ENCODE peak calls at places on chromosome 17, in nine cellular contexts. One of them, this sample, is unnamed.

GRCh38 chr17:42895185-42895555 is 5.4 kb upstream of the G6PC1 start:
- DNase-seq in ovary: peak; percentile 44
- DNase-seq in A549: peak; percentile 78
- DNase-seq in fibroblast of lung: peak; percentile 88
- DNase-seq in SK-N-MC: no peak
- DNase-seq in mucosa of descending colon: peak; percentile 47
- DNase-seq in OCI-LY7: no peak
- DNase-seq in HAP-1: no peak
- DNase-seq in cardiac fibroblast: peak; percentile 90
- DNase-seq in this sample: no peak

GRCh38 chr17:74379495-74380085 is 12.3 kb downstream of the GPR142 start:
- DNase-seq in cardiac fibroblast: peak; percentile 71
- DNase-seq in mucosa of descending colon: peak; percentile 98
- DNase-seq in ovary: peak; percentile 91
- DNase-seq in SK-N-MC: peak; percentile 32
- DNase-seq in A549: peak; percentile 85
- DNase-seq in HAP-1: peak; percentile 80
- DNase-seq in OCI-LY7: peak; percentile 88
- DNase-seq in fibroblast of lung: peak; percentile 62
- DNase-seq in this sample: peak; percentile 71

GRCh38 chr17:27519550-27519949 is 63.3 kb downstream of the KSR1 start:
- DNase-seq in mucosa of descending colon: no peak
- DNase-seq in A549: no peak
- DNase-seq in ovary: no peak
- DNase-seq in HAP-1: no peak
- DNase-seq in fibroblast of lung: no peak
- DNase-seq in OCI-LY7: no peak
- DNase-seq in SK-N-MC: no peak
- DNase-seq in cardiac fibroblast: no peak
- DNase-seq in this sample: no peak

GRCh38 chr17:199806-200603 is 18.6 kb upstream of the DOC2B start:
- DNase-seq in OCI-LY7: no peak
- DNase-seq in fibroblast of lung: no peak
- DNase-seq in ovary: no peak
- DNase-seq in HAP-1: no peak
- DNase-seq in A549: no peak
- DNase-seq in cardiac fibroblast: no peak
- DNase-seq in mucosa of descending colon: no peak
- DNase-seq in SK-N-MC: no peak
- DNase-seq in this sample: no peak

GRCh38 chr17:4579678-4580077 is 4.7 kb upstream of the SMTNL2 start:
- DNase-seq in OCI-LY7: no peak
- DNase-seq in ovary: no peak
- DNase-seq in fibroblast of lung: no peak
- DNase-seq in cardiac fibroblast: no peak
- DNase-seq in HAP-1: no peak
- DNase-seq in mucosa of descending colon: no peak
- DNase-seq in A549: no peak
- DNase-seq in SK-N-MC: no peak
- DNase-seq in this sample: no peak

GRCh38 chr17:79950711-79951110 is 85.0 kb downstream of the TBC1D16 start:
- DNase-seq in mucosa of descending colon: peak; percentile 7
- DNase-seq in HAP-1: peak; percentile 84
- DNase-seq in SK-N-MC: no peak
- DNase-seq in ovary: peak; percentile 7
- DNase-seq in fibroblast of lung: peak; percentile 15
- DNase-seq in A549: no peak
- DNase-seq in cardiac fibroblast: no peak
- DNase-seq in OCI-LY7: no peak
- DNase-seq in this sample: no peak

GRCh38 chr17:76341301-76341700 is 12.4 kb downstream of the PRPSAP1 start:
- DNase-seq in ovary: no peak
- DNase-seq in SK-N-MC: no peak
- DNase-seq in mucosa of descending colon: no peak
- DNase-seq in A549: no peak
- DNase-seq in cardiac fibroblast: no peak
- DNase-seq in OCI-LY7: no peak
- DNase-seq in HAP-1: no peak
- DNase-seq in fibroblast of lung: no peak
- DNase-seq in this sample: no peak

GRCh38 chr17:83041305-83041704 is 38.1 kb upstream of the METRNL start:
- DNase-seq in HAP-1: no peak
- DNase-seq in cardiac fibroblast: no peak
- DNase-seq in OCI-LY7: peak; percentile 40
- DNase-seq in SK-N-MC: no peak
- DNase-seq in ovary: no peak
- DNase-seq in fibroblast of lung: peak; percentile 14
- DNase-seq in mucosa of descending colon: no peak
- DNase-seq in A549: peak; percentile 26
- DNase-seq in this sample: no peak

GRCh38 chr17:72457712-72458111 is 336.9 kb downstream of the SOX9 start:
- DNase-seq in SK-N-MC: no peak
- DNase-seq in OCI-LY7: no peak
- DNase-seq in fibroblast of lung: no peak
- DNase-seq in HAP-1: no peak
- DNase-seq in A549: no peak
- DNase-seq in mucosa of descending colon: no peak
- DNase-seq in ovary: no peak
- DNase-seq in cardiac fibroblast: no peak
- DNase-seq in this sample: no peak

GRCh38 chr17:83152745-83153611 is 73.6 kb downstream of the METRNL start:
- DNase-seq in SK-N-MC: no peak
- DNase-seq in A549: no peak
- DNase-seq in cardiac fibroblast: no peak
- DNase-seq in OCI-LY7: no peak
- DNase-seq in ovary: no peak
- DNase-seq in HAP-1: no peak
- DNase-seq in mucosa of descending colon: no peak
- DNase-seq in fibroblast of lung: no peak
- DNase-seq in this sample: no peak

GRCh38 chr17:80254396-80255241 is 6.0 kb upstream of the RNF213 start:
- DNase-seq in cardiac fibroblast: peak; percentile 92
- DNase-seq in ovary: no peak
- DNase-seq in OCI-LY7: peak; percentile 40
- DNase-seq in fibroblast of lung: peak; percentile 95
- DNase-seq in A549: peak; percentile 99
- DNase-seq in mucosa of descending colon: peak; percentile 24
- DNase-seq in SK-N-MC: no peak
- DNase-seq in HAP-1: no peak
- DNase-seq in this sample: no peak

GRCh38 chr17:17732444-17732843 is 51.2 kb downstream of the RAI1 start:
- DNase-seq in mucosa of descending colon: no peak
- DNase-seq in HAP-1: no peak
- DNase-seq in ovary: no peak
- DNase-seq in OCI-LY7: no peak
- DNase-seq in cardiac fibroblast: no peak
- DNase-seq in fibroblast of lung: no peak
- DNase-seq in SK-N-MC: no peak
- DNase-seq in A549: no peak
- DNase-seq in this sample: no peak

GRCh38 chr17:61551255-61551742 is 39.7 kb downstream of the NACA2 start:
- DNase-seq in HAP-1: peak; percentile 67
- DNase-seq in ovary: no peak
- DNase-seq in OCI-LY7: peak; percentile 58
- DNase-seq in A549: peak; percentile 68
- DNase-seq in SK-N-MC: no peak
- DNase-seq in cardiac fibroblast: peak; percentile 69
- DNase-seq in fibroblast of lung: peak; percentile 37
- DNase-seq in mucosa of descending colon: no peak
- DNase-seq in this sample: peak; percentile 40

GRCh38 chr17:82018152-82019041 is 4.3 kb downstream of the CENPX start:
- DNase-seq in ovary: no peak
- DNase-seq in HAP-1: no peak
- DNase-seq in A549: no peak
- DNase-seq in mucosa of descending colon: no peak
- DNase-seq in fibroblast of lung: no peak
- DNase-seq in cardiac fibroblast: no peak
- DNase-seq in SK-N-MC: no peak
- DNase-seq in OCI-LY7: no peak
- DNase-seq in this sample: no peak

GRCh38 chr17:45021607-45022287 is 29.7 kb downstream of the DCAKD start:
- DNase-seq in cardiac fibroblast: peak; percentile 54
- DNase-seq in ovary: peak; percentile 74
- DNase-seq in A549: peak; percentile 67
- DNase-seq in mucosa of descending colon: peak; percentile 82
- DNase-seq in HAP-1: peak; percentile 63
- DNase-seq in OCI-LY7: peak; percentile 76
- DNase-seq in fibroblast of lung: peak; percentile 53
- DNase-seq in SK-N-MC: no peak
- DNase-seq in this sample: no peak
- H3K4me3 ChIP-seq in cardiac fibroblast: peak overlapping the region; percentile 40
- H3K4me3 ChIP-seq in ovary: peak overlapping the region; percentile 30
- H3K4me3 ChIP-seq in A549: peak overlapping the region; percentile 16
- H3K4me3 ChIP-seq in mucosa of descending colon: no peak overlapping the region
- H3K4me3 ChIP-seq in HAP-1: peak overlapping the region; percentile 11
- H3K4me3 ChIP-seq in OCI-LY7: no peak overlapping the region
- H3K4me3 ChIP-seq in fibroblast of lung: no peak overlapping the region
- H3K4me3 ChIP-seq in SK-N-MC: no peak overlapping the region
- H3K4me3 ChIP-seq in this sample: no peak overlapping the region

DNA sequence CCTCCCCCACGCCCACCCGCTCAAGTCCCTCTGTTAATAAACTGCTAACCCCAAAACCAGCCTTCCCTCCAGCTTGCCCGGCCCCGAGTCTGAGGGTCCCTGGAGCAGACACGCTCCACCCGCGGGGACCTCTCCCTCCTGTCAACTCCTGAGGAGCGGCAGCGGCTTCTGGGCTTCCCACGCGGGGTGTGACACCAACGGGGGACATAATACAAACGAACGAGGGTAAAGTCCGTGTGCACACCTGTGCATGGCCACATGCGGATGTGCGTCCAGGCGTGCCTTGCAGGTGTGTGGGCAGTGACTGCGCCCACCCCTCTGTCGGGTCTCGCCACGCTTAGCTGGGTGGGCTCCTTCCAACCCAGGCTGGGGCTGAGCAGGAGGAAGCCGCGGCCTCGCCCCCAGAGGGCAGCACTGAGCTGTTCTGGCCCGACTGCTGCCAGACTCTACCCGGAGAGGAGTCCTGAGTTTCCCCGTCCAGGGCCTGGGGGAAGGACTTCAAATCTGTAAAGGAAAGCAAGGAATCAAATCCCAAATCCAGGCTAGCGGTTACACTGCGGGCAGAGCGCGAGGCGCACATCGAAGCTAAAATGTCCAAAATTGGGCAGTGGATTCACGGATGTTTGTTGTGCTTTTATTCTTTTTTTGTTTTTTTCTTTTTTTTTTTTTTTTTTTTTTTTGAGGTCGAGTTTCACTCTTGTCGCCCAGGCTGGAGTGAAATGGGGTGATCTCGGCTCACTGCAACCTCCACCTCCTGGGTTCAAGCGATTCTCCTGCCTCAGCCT is 24.2 kb upstream of the KRT17 start:
- DNase-seq in ovary: peak; percentile 79
- DNase-seq in SK-N-MC: no peak
- DNase-seq in mucosa of descending colon: peak; percentile 94
- DNase-seq in A549: peak; percentile 92
- DNase-seq in HAP-1: peak; percentile 64
- DNase-seq in fibroblast of lung: peak; percentile 70
- DNase-seq in cardiac fibroblast: peak; percentile 82
- DNase-seq in OCI-LY7: peak; percentile 88
- DNase-seq in this sample: peak; percentile 62
- H3K4me3 ChIP-seq in ovary: peak overlapping the region; percentile 33
- H3K4me3 ChIP-seq in SK-N-MC: peak overlapping the region; percentile 61
- H3K4me3 ChIP-seq in mucosa of descending colon: no peak overlapping the region
- H3K4me3 ChIP-seq in A549: peak overlapping the region; percentile 48
- H3K4me3 ChIP-seq in HAP-1: peak overlapping the region; percentile 25
- H3K4me3 ChIP-seq in fibroblast of lung: peak overlapping the region; percentile 45
- H3K4me3 ChIP-seq in cardiac fibroblast: peak overlapping the region; percentile 35
- H3K4me3 ChIP-seq in OCI-LY7: peak overlapping the region; percentile 60
- H3K4me3 ChIP-seq in this sample: peak overlapping the region; percentile 45

GRCh38 chr17:50558091-50558490 is 2.4 kb upstream of the CACNA1G start:
- DNase-seq in A549: peak; percentile 37
- DNase-seq in cardiac fibroblast: no peak
- DNase-seq in ovary: no peak
- DNase-seq in mucosa of descending colon: no peak
- DNase-seq in HAP-1: no peak
- DNase-seq in fibroblast of lung: no peak
- DNase-seq in SK-N-MC: no peak
- DNase-seq in OCI-LY7: no peak
- DNase-seq in this sample: no peak

GRCh38 chr17:50558581-50558954 is 1.9 kb upstream of the CACNA1G start:
- DNase-seq in ovary: no peak
- DNase-seq in fibroblast of lung: no peak
- DNase-seq in OCI-LY7: no peak
- DNase-seq in mucosa of descending colon: no peak
- DNase-seq in cardiac fibroblast: no peak
- DNase-seq in A549: no peak
- DNase-seq in SK-N-MC: no peak
- DNase-seq in HAP-1: no peak
- DNase-seq in this sample: no peak

GRCh38 chr17:50560185-50560824 is at the start of gene CACNA1G:
- DNase-seq in HAP-1: peak; percentile 91
- DNase-seq in fibroblast of lung: peak; percentile 70
- DNase-seq in mucosa of descending colon: peak; percentile 94
- DNase-seq in cardiac fibroblast: peak; percentile 78
- DNase-seq in A549: peak; percentile 93
- DNase-seq in OCI-LY7: peak; percentile 72
- DNase-seq in SK-N-MC: peak; percentile 59
- DNase-seq in ovary: peak; percentile 92
- DNase-seq in this sample: peak; percentile 62

GRCh38 chr17:50559674-50560184 is 786 bp upstream of the CACNA1G start:
- DNase-seq in SK-N-MC: peak; percentile 66
- DNase-seq in HAP-1: peak; percentile 86
- DNase-seq in mucosa of descending colon: peak; percentile 70
- DNase-seq in OCI-LY7: no peak
- DNase-seq in cardiac fibroblast: peak; percentile 55
- DNase-seq in ovary: peak; percentile 86
- DNase-seq in fibroblast of lung: peak; percentile 31
- DNase-seq in A549: peak; percentile 90
- DNase-seq in this sample: no peak

DNA sequence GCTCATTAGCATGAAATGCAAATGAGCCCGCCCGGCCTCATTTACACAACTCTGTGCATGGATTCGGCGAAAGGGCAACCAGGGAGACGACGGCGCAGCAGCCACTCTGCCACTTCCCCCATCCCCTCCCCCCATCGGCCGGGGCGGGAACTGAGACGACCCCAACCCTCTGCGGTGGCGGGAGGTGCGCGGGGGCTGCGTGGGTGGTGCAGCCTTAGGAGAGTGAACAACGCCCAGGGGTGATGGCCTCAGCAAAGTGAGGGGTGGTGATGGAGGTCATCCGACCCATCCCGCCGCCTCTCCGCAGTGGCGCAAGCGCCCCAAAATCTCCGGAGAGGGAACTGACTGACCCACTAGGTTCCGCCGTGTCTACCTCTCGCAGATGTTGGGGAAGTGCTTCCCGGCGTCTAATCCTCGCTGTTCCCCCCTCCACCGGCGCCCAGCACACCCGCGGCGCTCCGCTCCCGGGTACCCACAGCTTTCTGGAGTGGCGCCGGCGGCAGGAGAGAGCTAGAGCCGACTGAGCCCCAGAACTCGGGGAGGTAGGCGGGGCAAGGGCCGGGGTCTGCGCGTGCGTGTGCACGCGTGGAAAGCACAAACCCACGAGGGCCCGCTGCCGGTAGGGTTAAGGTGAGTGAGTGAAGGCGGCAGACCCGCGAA is 1.4 kb upstream of the CACNA1G start:
- DNase-seq in A549: no peak
- DNase-seq in mucosa of descending colon: peak; percentile 50
- DNase-seq in HAP-1: no peak
- DNase-seq in OCI-LY7: no peak
- DNase-seq in ovary: no peak
- DNase-seq in cardiac fibroblast: no peak
- DNase-seq in fibroblast of lung: no peak
- DNase-seq in SK-N-MC: no peak
- DNase-seq in this sample: no peak
- H3K4me3 ChIP-seq in A549: no peak overlapping the region
- H3K4me3 ChIP-seq in mucosa of descending colon: no peak overlapping the region
- H3K4me3 ChIP-seq in HAP-1: peak overlapping the region; percentile 38
- H3K4me3 ChIP-seq in OCI-LY7: no peak overlapping the region
- H3K4me3 ChIP-seq in ovary: no peak overlapping the region
- H3K4me3 ChIP-seq in cardiac fibroblast: no peak overlapping the region
- H3K4me3 ChIP-seq in fibroblast of lung: no peak overlapping the region
- H3K4me3 ChIP-seq in SK-N-MC: peak overlapping the region; percentile 90
- H3K4me3 ChIP-seq in this sample: no peak overlapping the region

GRCh38 chr17:60457148-60457547 is 34.9 kb downstream of the CHCT1 start:
- DNase-seq in fibroblast of lung: no peak
- DNase-seq in OCI-LY7: no peak
- DNase-seq in A549: no peak
- DNase-seq in cardiac fibroblast: no peak
- DNase-seq in SK-N-MC: no peak
- DNase-seq in mucosa of descending colon: no peak
- DNase-seq in HAP-1: no peak
- DNase-seq in ovary: no peak
- DNase-seq in this sample: no peak
- H3K4me3 ChIP-seq in fibroblast of lung: no peak overlapping the region
- H3K4me3 ChIP-seq in OCI-LY7: no peak overlapping the region
- H3K4me3 ChIP-seq in A549: no peak overlapping the region
- H3K4me3 ChIP-seq in cardiac fibroblast: no peak overlapping the region
- H3K4me3 ChIP-seq in SK-N-MC: no peak overlapping the region
- H3K4me3 ChIP-seq in mucosa of descending colon: no peak overlapping the region
- H3K4me3 ChIP-seq in HAP-1: no peak overlapping the region
- H3K4me3 ChIP-seq in ovary: no peak overlapping the region
- H3K4me3 ChIP-seq in this sample: no peak overlapping the region

This sample was measured in Jurkat, Clone E6-1.